ENCODE peak calls at places on chromosomes 4 and X, in five cellular contexts. L is AG04450; G is GM06990; M is lung microvascular endothelial cell; Z is stimulated activated CD8-positive, alpha-beta memory T cell treated with anti-CD3 and anti-CD28 coated beads, Interleukin-15, amount 100 ng/mL, for 1 hour. P is an unnamed sample.
A peak's percentile ranks its signal among the peaks of the same experiment; 100 is the strongest.

GRCh38 chr4:104494822-104495559 is at the start of gene CXXC4:
- DNase-seq in G (peak; percentile 85), L (no peak), Z (no peak), M (peak; percentile 17), P (peak; percentile 80)

GRCh38 chrX:134664202-134664601 is 5.9 kb upstream of the PLAC1 start:
- DNase-seq in Z (no peak), M (no peak), G (no peak), L (no peak), P (no peak)

GRCh38 chr4:71609651-71610050 is 174.2 kb downstream of the GC start:
- DNase-seq in L (no peak), Z (no peak), G (no peak), M (no peak), P (no peak)

GRCh38 chrX:152833378-152833777 is 2.5 kb downstream of the NSDHL start:
- DNase-seq in M (no peak), G (no peak), Z (no peak), L (no peak), P (no peak)

GRCh38 chrX:24676403-24677024 is 17.2 kb upstream of the POLA1 start:
- DNase-seq in M (peak; percentile 40), G (no peak), L (no peak), Z (no peak), P (no peak)

GRCh38 chrX:23662187-23662586 is 5.1 kb upstream of the PRDX4 start:
- DNase-seq in M (peak; percentile 7), G (no peak), L (no peak), Z (no peak), P (no peak)

GRCh38 chr4:121800638-121800960 is 524 bp upstream of the EXOSC9 start:
- DNase-seq in Z (no peak), M (no peak), G (no peak), L (no peak), P (no peak)

GRCh38 chr4:136690363-136690762 is 841.9 kb downstream of the PCDH18 start:
- DNase-seq in Z (no peak), M (no peak), L (no peak), G (no peak), P (no peak)

GRCh38 chr4:72290737-72291136 is 258.9 kb downstream of the NPFFR2 start:
- DNase-seq in Z (no peak), M (no peak), L (no peak), G (no peak), P (no peak)

GRCh38 chr4:6008766-6009385 is 9.4 kb downstream of the C4orf50 start:
- DNase-seq in Z (no peak), M (no peak), L (no peak), G (no peak), P (no peak)

GRCh38 chr4:15920723-15921591 is 17.6 kb downstream of the FGFBP1 start:
- DNase-seq in G (no peak), Z (no peak), L (peak; percentile 95), M (peak; percentile 90), P (no peak)

GRCh38 chrX:144730486-144730885 is 516.8 kb upstream of the SPANXN1 start:
- DNase-seq in G (no peak), Z (no peak), M (peak; percentile 11), L (no peak), P (no peak)

GRCh38 chrX:43386872-43387271 is 269.2 kb upstream of the MAOA start:
- DNase-seq in L (no peak), M (no peak), G (no peak), Z (no peak), P (no peak)

GRCh38 chr4:145719752-145720624 is 40.0 kb downstream of the C4orf51 start:
- DNase-seq in M (no peak), G (peak; percentile 32), Z (no peak), L (no peak), P (no peak)

GRCh38 chr4:118587116-118587869 is 97.9 kb upstream of the METTL14 start:
- DNase-seq in Z (no peak), M (no peak), G (no peak), L (no peak), P (no peak)

GRCh38 chrX:2391869-2392606 is 108.7 kb downstream of the DHRSX start:
- DNase-seq in L (peak; percentile 52), M (peak; percentile 53), Z (no peak), G (no peak), P (no peak)

GRCh38 chr4:153792007-153792892 is 3.4 kb upstream of the SFRP2 start:
- DNase-seq in L (no peak), G (peak; percentile 23), M (no peak), Z (no peak), P (no peak)

GRCh38 chrX:40098264-40099045 is 697 bp upstream of the BCOR start:
- DNase-seq in M (peak; percentile 59), Z (no peak), L (no peak), G (peak; percentile 69), P (no peak)

GRCh38 chrX:124836786-124837185 is 482.9 kb upstream of the TEX13C start:
- DNase-seq in G (no peak), L (no peak), M (no peak), Z (no peak), P (no peak)

GRCh38 chrX:22699591-22700091 is 300.1 kb upstream of the DDX53 start:
- DNase-seq in M (peak; percentile 81), G (no peak), L (peak; percentile 84), Z (no peak), P (no peak)

GRCh38 chr4:159307929-159308328 is 205.1 kb downstream of the RAPGEF2 start:
- DNase-seq in G (no peak), L (no peak), M (no peak), Z (no peak), P (no peak)

GRCh38 chr4:100246697-100247096 is 56.4 kb upstream of the DDIT4L start:
- DNase-seq in G (no peak), Z (no peak), M (no peak), L (no peak), P (no peak)

GRCh38 chr4:55359397-55359916 is 13.4 kb downstream of the SRD5A3 start:
- DNase-seq in M (no peak), Z (no peak), G (no peak), L (no peak), P (no peak)

GRCh38 chr4:146927710-146928109 is 18.0 kb downstream of the TTC29 start:
- DNase-seq in Z (no peak), G (no peak), M (no peak), L (no peak), P (no peak)

GRCh38 chr4:153205757-153206156 is 1.5 kb downstream of the TRIM2 start:
- DNase-seq in M (no peak), L (no peak), G (no peak), Z (no peak), P (no peak)

GRCh38 chr4:92234393-92235176 is 69.2 kb upstream of the GRID2 start:
- DNase-seq in G (no peak), L (peak; percentile 97), Z (no peak), M (no peak), P (no peak)

GRCh38 chr4:25358515-25359275 is 18.4 kb upstream of the ANAPC4 start:
- DNase-seq in M (no peak), Z (no peak), L (no peak), G (no peak), P (no peak)

GRCh38 chrX:16786791-16787735 is 797 bp downstream of the TXLNG start:
- DNase-seq in G (peak; percentile 67), L (no peak), Z (no peak), M (peak; percentile 10), P (no peak)

GRCh38 chrX:15240414-15240813 is 29.5 kb downstream of the ASB9 start:
- DNase-seq in G (no peak), M (no peak), Z (no peak), L (no peak), P (no peak)

GRCh38 chr4:161702287-161702686 is 461.5 kb downstream of the FSTL5 start:
- DNase-seq in L (no peak), Z (no peak), M (no peak), G (no peak), P (no peak)

P was measured in C1 segment of cervical spinal cord.